ENCODE peak calls at places on chromosomes 6 and 20, in six cellular contexts. P is body of pancreas, E is astrocyte of the cerebellum, Z is SK-N-SH, N is osteocyte, L is endothelial cell of umbilical vein. I is an unnamed sample.

GRCh38 chr20:2697768-2698167 is 5.2 kb downstream of the EBF4 start:
- DNase-seq in P (no peak), E (no peak), Z (peak; percentile 52), N (peak; percentile 81), L (no peak), I (peak; percentile 37)

GRCh38 chr20:24868396-24868927 is 80.6 kb upstream of the CST7 start:
- DNase-seq in P (no peak), E (no peak), Z (no peak), N (no peak), L (no peak), I (no peak)

GRCh38 chr6:163415620-163416379 is 1.3 kb downstream of the QKI start:
- DNase-seq in P (peak; percentile 67), E (no peak), Z (peak; percentile 64), N (no peak), L (peak; percentile 64), I (peak; percentile 89)

GRCh38 chr6:149961728-149962425 is 1.9 kb upstream of the ULBP1 start:
- DNase-seq in P (no peak), E (no peak), Z (peak; percentile 50), N (no peak), L (peak; percentile 34), I (peak; percentile 57)

GRCh38 chr6:79127660-79128059 is 49.6 kb upstream of the PHIP start:
- DNase-seq in P (no peak), E (no peak), Z (no peak), N (no peak), L (no peak), I (no peak)

GRCh38 chr20:771741-772464 is 3.6 kb upstream of the SLC52A3 start:
- DNase-seq in P (no peak), E (no peak), Z (no peak), N (no peak), L (no peak), I (no peak)

GRCh38 chr6:139852484-139853140 is 478.2 kb upstream of the CITED2 start:
- DNase-seq in P (no peak), E (no peak), Z (no peak), N (no peak), L (no peak), I (no peak)

GRCh38 chr6:112189494-112189893 is 64.9 kb downstream of the LAMA4 start:
- DNase-seq in P (no peak), E (peak; percentile 31), Z (no peak), N (no peak), L (no peak), I (no peak)

GRCh38 chr6:149965191-149966020 is 1.7 kb downstream of the ULBP1 start:
- DNase-seq in P (no peak), E (no peak), Z (peak; percentile 54), N (no peak), L (no peak), I (no peak)

DNA sequence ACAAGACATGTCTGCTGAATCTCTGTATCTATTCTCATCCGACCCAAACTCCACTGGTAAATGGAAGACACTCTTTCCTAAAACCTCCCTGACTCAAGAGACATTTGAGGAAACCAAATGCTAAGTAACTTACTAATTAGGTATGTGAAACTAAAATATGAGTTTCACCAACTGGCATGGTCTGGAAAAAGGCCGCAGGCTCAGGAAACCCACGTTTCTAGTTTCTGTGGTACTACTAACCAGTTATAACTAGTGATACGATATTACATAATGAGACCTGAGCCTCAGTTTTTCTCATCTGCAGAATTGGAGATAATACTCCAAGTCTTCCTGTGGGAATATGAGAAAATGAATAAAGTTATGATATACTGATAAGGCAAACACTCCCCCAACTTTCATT is 39.9 kb downstream of the ZNF391 start:
- DNase-seq in P (no peak), E (no peak), Z (no peak), N (no peak), L (no peak), I (no peak)
- TF ChIP-seq CTCF in P (no peak), E (no peak), Z (no peak), N (no peak), L (no peak), I (no peak)

DNA sequence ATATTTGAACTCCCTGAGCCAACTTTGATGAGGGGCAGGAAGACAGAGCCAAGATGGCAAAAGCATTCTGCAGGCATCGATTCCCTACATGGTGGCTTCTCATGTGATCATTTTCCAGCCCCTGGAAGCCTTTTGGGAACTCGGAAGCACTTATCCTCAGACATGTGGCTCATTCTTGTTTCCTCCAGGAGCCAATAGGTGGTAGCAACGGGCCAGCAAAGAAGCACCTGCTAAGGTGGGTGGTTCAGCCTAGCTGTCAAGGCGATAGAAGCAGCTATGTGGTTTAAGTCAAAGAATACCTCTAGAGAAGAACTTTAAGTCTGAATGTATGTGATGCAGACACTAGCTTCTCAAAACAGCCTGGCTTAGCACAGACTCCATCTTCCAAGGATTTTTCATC is 64.9 kb upstream of the PAX1 start:
- DNase-seq in P (no peak), E (no peak), Z (no peak), N (no peak), L (no peak), I (no peak)
- TF ChIP-seq CTCF in P (no peak), E (no peak), Z (no peak), N (no peak), L (no peak), I (no peak)

DNA sequence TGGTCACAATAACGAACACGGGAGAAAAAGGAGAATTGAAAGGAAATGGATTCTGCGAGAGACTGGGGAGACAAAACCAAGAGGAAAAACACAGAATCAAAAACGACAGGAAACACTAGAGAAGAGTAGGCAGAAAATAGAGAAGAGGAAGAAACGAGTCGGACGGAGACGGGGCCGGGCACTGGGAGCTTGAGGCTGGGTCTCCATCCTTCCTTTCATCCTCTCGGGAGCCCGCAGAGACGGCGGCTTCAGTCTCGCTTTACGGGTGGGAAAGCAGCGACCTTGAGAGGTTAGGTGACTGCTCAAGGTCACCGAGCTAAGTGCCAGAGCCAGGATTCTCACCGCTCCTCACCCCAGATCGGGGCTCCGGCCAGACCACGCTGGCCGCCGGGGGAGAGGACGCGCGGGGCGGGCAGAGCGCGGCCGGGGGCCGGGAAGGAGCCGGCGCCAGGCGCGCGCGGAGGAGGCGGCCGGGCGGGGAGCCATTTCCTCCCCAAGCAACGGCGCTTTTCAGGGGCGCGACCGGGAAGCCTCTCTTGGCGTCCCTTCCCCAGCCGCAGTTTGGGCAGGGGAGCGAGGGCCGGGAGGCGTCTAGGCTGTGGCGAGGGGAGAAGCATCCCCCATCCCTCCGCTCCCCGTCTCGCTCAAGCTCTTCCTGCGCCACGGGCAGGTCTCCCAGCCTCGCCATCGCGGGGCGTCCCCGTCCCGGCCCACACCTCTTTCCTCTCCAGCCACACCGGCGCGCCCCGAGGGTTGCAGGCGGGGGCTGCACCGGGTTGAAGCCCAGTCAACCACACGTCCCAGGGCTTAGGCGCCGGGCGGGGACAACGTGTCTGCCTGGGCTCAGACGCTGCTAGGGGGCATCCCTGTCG is 24.0 kb upstream of the MAP3K7 start:
- DNase-seq in P (no peak), E (no peak), Z (peak; percentile 59), N (no peak), L (peak; percentile 28), I (no peak)
- TF ChIP-seq CTCF in P (no peak), E (peak; percentile 9), Z (no peak), N (no peak), L (no peak), I (no peak)

DNA sequence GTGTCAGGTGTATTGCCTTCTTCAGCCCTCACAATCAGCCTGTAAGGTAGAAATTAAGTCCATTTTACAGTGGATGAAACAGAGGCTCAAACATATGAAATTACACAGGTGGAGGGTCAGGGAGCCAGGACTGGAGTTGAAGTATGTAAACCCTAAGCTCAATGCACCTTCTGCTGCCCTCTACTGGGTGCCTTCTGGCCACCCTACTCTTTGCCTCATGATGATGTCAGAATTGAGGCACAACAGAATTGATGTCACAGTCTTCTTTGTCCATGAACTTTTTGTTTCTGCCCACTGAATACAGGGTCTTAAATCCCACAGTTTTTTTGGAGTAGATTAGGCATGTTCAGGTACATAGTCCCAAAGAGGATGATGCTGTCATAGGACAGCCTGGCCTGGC is 400.8 kb upstream of the CHD6 start:
- DNase-seq in P (no peak), E (no peak), Z (no peak), N (no peak), L (peak; percentile 14), I (no peak)
- TF ChIP-seq CTCF in P (no peak), E (no peak), Z (no peak), N (no peak), L (no peak), I (no peak)

DNA sequence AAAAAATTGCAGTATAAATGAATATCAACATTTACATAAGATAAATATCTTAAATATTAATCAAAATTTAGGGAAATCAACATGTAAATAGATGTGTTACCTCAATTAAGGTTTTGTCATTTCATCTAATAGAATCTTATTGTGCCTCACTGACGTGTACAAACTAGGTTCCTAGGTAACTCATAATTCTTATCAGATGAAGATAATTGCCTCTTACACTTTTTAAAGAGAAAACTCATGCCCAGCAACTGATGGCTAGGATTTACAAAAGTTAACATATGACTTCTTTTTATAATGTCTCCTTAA is 49.6 kb downstream of the FRK start:
- DNase-seq in P (no peak), E (no peak), Z (no peak), N (no peak), L (no peak), I (no peak)
- TF ChIP-seq CTCF in P (peak; percentile 5), E (no peak), Z (no peak), N (no peak), L (no peak), I (no peak)